ENCODE peak calls at places on chromosomes 1 and 21, in seven cellular contexts. One of them, this sample, is unnamed.

GRCh38 chr1:167111853-167112455 is 18.1 kb downstream of the STYXL2 start:
- DNase-seq in H1: no peak
- DNase-seq in mesendoderm: no peak
- DNase-seq in IMR-90: no peak
- DNase-seq in H9: no peak
- DNase-seq in neuronal stem cell: no peak
- DNase-seq in mesenchymal stem cell: no peak
- DNase-seq in this sample: no peak

GRCh38 chr1:22507582-22507981 is 55.7 kb upstream of the EPHA8 start:
- DNase-seq in mesenchymal stem cell: no peak
- DNase-seq in neuronal stem cell: no peak
- DNase-seq in mesendoderm: peak
- DNase-seq in H9: no peak
- DNase-seq in H1: no peak
- DNase-seq in IMR-90: no peak
- DNase-seq in this sample: no peak

GRCh38 chr1:24392982-24393645 is 20.5 kb downstream of the STPG1 start:
- DNase-seq in mesendoderm: no peak
- DNase-seq in IMR-90: no peak
- DNase-seq in neuronal stem cell: no peak
- DNase-seq in H9: no peak
- DNase-seq in mesenchymal stem cell: peak
- DNase-seq in H1: no peak
- DNase-seq in this sample: no peak

GRCh38 chr1:19754482-19754881 is 45.2 kb downstream of the TMCO4 start:
- DNase-seq in H9: no peak
- DNase-seq in H1: no peak
- DNase-seq in mesendoderm: no peak
- DNase-seq in neuronal stem cell: no peak
- DNase-seq in IMR-90: no peak
- DNase-seq in mesenchymal stem cell: no peak
- DNase-seq in this sample: no peak

GRCh38 chr1:78223417-78224215 is 177.8 kb downstream of the GIPC2 start:
- DNase-seq in IMR-90: peak
- DNase-seq in H9: no peak
- DNase-seq in neuronal stem cell: no peak
- DNase-seq in H1: no peak
- DNase-seq in mesendoderm: no peak
- DNase-seq in mesenchymal stem cell: no peak
- DNase-seq in this sample: no peak

GRCh38 chr21:44083631-44084291 is 23.4 kb upstream of the PWP2 start:
- DNase-seq in IMR-90: no peak
- DNase-seq in H9: no peak
- DNase-seq in mesenchymal stem cell: no peak
- DNase-seq in mesendoderm: no peak
- DNase-seq in neuronal stem cell: no peak
- DNase-seq in H1: no peak
- DNase-seq in this sample: peak

GRCh38 chr1:41843378-41843777 is 75.3 kb downstream of the HIVEP3 start:
- DNase-seq in H9: no peak
- DNase-seq in H1: no peak
- DNase-seq in mesendoderm: peak
- DNase-seq in neuronal stem cell: no peak
- DNase-seq in IMR-90: peak
- DNase-seq in mesenchymal stem cell: peak
- DNase-seq in this sample: no peak

GRCh38 chr1:6914646-6915178 is 129.5 kb downstream of the CAMTA1 start:
- DNase-seq in mesendoderm: no peak
- DNase-seq in H9: no peak
- DNase-seq in H1: no peak
- DNase-seq in neuronal stem cell: no peak
- DNase-seq in mesenchymal stem cell: no peak
- DNase-seq in IMR-90: no peak
- DNase-seq in this sample: no peak

GRCh38 chr1:110188116-110188618 is 21.9 kb upstream of the KCNC4 start:
- DNase-seq in H9: no peak
- DNase-seq in mesenchymal stem cell: peak
- DNase-seq in H1: no peak
- DNase-seq in neuronal stem cell: no peak
- DNase-seq in mesendoderm: no peak
- DNase-seq in IMR-90: peak
- DNase-seq in this sample: peak

GRCh38 chr1:246219508-246220030 is 287.5 kb downstream of the SMYD3 start:
- DNase-seq in IMR-90: no peak
- DNase-seq in mesendoderm: peak
- DNase-seq in H1: no peak
- DNase-seq in H9: peak
- DNase-seq in neuronal stem cell: peak
- DNase-seq in mesenchymal stem cell: peak
- DNase-seq in this sample: peak

GRCh38 chr1:203250936-203251335 is 21.5 kb upstream of the CHIT1 start:
- DNase-seq in H1: no peak
- DNase-seq in mesendoderm: no peak
- DNase-seq in H9: no peak
- DNase-seq in mesenchymal stem cell: no peak
- DNase-seq in IMR-90: no peak
- DNase-seq in neuronal stem cell: no peak
- DNase-seq in this sample: no peak

GRCh38 chr21:43734830-43735229 is 15.9 kb downstream of the PDXK start:
- DNase-seq in neuronal stem cell: no peak
- DNase-seq in H9: no peak
- DNase-seq in H1: no peak
- DNase-seq in mesendoderm: no peak
- DNase-seq in IMR-90: peak
- DNase-seq in mesenchymal stem cell: peak
- DNase-seq in this sample: no peak

GRCh38 chr1:86858524-86859261 is 55.2 kb downstream of the SELENOF start:
- DNase-seq in mesenchymal stem cell: no peak
- DNase-seq in IMR-90: no peak
- DNase-seq in neuronal stem cell: no peak
- DNase-seq in H1: no peak
- DNase-seq in H9: no peak
- DNase-seq in mesendoderm: no peak
- DNase-seq in this sample: no peak

GRCh38 chr21:41715649-41716321 is 51.1 kb downstream of the RIPK4 start:
- DNase-seq in H1: no peak
- DNase-seq in mesenchymal stem cell: no peak
- DNase-seq in neuronal stem cell: no peak
- DNase-seq in mesendoderm: peak
- DNase-seq in H9: no peak
- DNase-seq in IMR-90: no peak
- DNase-seq in this sample: peak

GRCh38 chr21:37000381-37000780 is 6.1 kb upstream of the RIPPLY3 start:
- DNase-seq in H1: no peak
- DNase-seq in neuronal stem cell: no peak
- DNase-seq in H9: no peak
- DNase-seq in mesenchymal stem cell: no peak
- DNase-seq in mesendoderm: no peak
- DNase-seq in IMR-90: no peak
- DNase-seq in this sample: no peak

DNA sequence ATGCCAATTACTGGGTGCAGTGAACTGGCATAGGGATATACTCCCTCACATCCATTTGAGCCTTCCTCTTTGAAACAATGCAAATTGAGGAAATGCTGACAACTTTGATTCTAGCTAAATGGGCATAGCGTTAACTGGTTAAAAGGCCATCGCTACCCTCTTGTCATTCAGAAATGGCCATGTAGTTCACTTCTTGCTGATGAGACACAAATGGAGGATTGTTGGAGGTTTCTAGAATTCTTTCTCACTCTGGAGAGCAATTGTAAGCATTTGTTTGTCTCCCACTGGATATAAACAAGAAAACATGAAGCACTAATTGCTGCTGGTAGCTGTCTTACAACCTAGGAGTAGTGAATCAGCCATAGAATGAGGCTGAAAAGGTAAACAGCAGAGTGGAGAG is 14.4 kb downstream of the PRDX6 start:
- DNase-seq in H1: no peak
- DNase-seq in neuronal stem cell: no peak
- DNase-seq in mesendoderm: no peak
- DNase-seq in mesenchymal stem cell: no peak
- DNase-seq in IMR-90: no peak
- DNase-seq in H9: no peak
- DNase-seq in this sample: no peak
- H3K23ac ChIP-seq in H1: no peak
- H3K23ac ChIP-seq in neuronal stem cell: no peak
- H3K23ac ChIP-seq in mesendoderm: no peak
- H3K23ac ChIP-seq in mesenchymal stem cell: no peak
- H3K23ac ChIP-seq in IMR-90: no peak
- H3K23ac ChIP-seq in H9: no peak
- H3K23ac ChIP-seq in this sample: no peak

GRCh38 chr1:82110366-82111254 is 309.9 kb downstream of the ADGRL2 start:
- DNase-seq in neuronal stem cell: no peak
- DNase-seq in H9: no peak
- DNase-seq in H1: no peak
- DNase-seq in IMR-90: no peak
- DNase-seq in mesendoderm: no peak
- DNase-seq in mesenchymal stem cell: peak
- DNase-seq in this sample: peak

GRCh38 chr1:82114887-82115286 is 314.2 kb downstream of the ADGRL2 start:
- DNase-seq in mesenchymal stem cell: no peak
- DNase-seq in mesendoderm: no peak
- DNase-seq in neuronal stem cell: no peak
- DNase-seq in H9: no peak
- DNase-seq in H1: no peak
- DNase-seq in IMR-90: no peak
- DNase-seq in this sample: no peak
- H3K23ac ChIP-seq in mesenchymal stem cell: no peak
- H3K23ac ChIP-seq in mesendoderm: no peak
- H3K23ac ChIP-seq in neuronal stem cell: no peak
- H3K23ac ChIP-seq in H9: no peak
- H3K23ac ChIP-seq in H1: no peak
- H3K23ac ChIP-seq in IMR-90: no peak
- H3K23ac ChIP-seq in this sample: no peak

GRCh38 chr1:25447547-25447946 is 16.9 kb downstream of the MACO1 start:
- DNase-seq in IMR-90: no peak
- DNase-seq in H9: no peak
- DNase-seq in mesenchymal stem cell: no peak
- DNase-seq in mesendoderm: no peak
- DNase-seq in H1: no peak
- DNase-seq in neuronal stem cell: no peak
- DNase-seq in this sample: no peak

GRCh38 chr1:25456502-25456901 is 25.8 kb downstream of the MACO1 start:
- DNase-seq in H1: no peak
- DNase-seq in mesenchymal stem cell: no peak
- DNase-seq in H9: no peak
- DNase-seq in mesendoderm: no peak
- DNase-seq in IMR-90: no peak
- DNase-seq in neuronal stem cell: no peak
- DNase-seq in this sample: no peak

GRCh38 chr1:25451903-25452302 is 21.2 kb downstream of the MACO1 start:
- DNase-seq in IMR-90: no peak
- DNase-seq in H1: no peak
- DNase-seq in mesendoderm: no peak
- DNase-seq in H9: no peak
- DNase-seq in neuronal stem cell: no peak
- DNase-seq in mesenchymal stem cell: no peak
- DNase-seq in this sample: no peak

DNA sequence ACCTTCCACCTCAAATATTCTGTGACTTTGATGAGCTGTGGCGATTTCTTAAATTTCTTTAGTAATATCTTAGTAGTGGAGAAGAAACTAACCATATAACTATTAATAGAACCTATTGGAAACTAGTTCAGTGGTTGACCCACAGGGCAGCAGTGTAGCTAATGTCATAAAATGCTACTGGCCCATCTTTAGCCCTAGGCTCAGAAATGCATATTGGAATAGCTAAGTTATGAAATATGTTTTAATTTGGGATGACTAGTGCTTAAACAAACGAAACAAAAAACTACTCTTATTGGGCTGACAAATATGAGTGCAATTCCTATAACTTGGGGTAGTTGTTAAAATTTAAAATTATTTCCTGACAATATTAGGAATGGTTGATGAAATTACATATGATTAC is 20.2 kb downstream of the MACO1 start:
- DNase-seq in H1: no peak
- DNase-seq in mesenchymal stem cell: no peak
- DNase-seq in neuronal stem cell: no peak
- DNase-seq in IMR-90: no peak
- DNase-seq in mesendoderm: no peak
- DNase-seq in H9: no peak
- DNase-seq in this sample: no peak
- H3K23ac ChIP-seq in H1: no peak
- H3K23ac ChIP-seq in mesenchymal stem cell: no peak
- H3K23ac ChIP-seq in neuronal stem cell: no peak
- H3K23ac ChIP-seq in IMR-90: no peak
- H3K23ac ChIP-seq in mesendoderm: no peak
- H3K23ac ChIP-seq in H9: no peak
- H3K23ac ChIP-seq in this sample: no peak

GRCh38 chr1:72670902-72671301 is 388.6 kb upstream of the NEGR1 start:
- DNase-seq in H9: no peak
- DNase-seq in mesenchymal stem cell: no peak
- DNase-seq in H1: no peak
- DNase-seq in neuronal stem cell: peak
- DNase-seq in mesendoderm: peak
- DNase-seq in IMR-90: no peak
- DNase-seq in this sample: no peak
- H3K23ac ChIP-seq in H9: no peak
- H3K23ac ChIP-seq in mesenchymal stem cell: no peak
- H3K23ac ChIP-seq in H1: no peak
- H3K23ac ChIP-seq in neuronal stem cell: no peak
- H3K23ac ChIP-seq in mesendoderm: no peak
- H3K23ac ChIP-seq in IMR-90: no peak
- H3K23ac ChIP-seq in this sample: no peak

GRCh38 chr1:231667883-231668506 is 41.4 kb downstream of the DISC1 start:
- DNase-seq in mesendoderm: no peak
- DNase-seq in IMR-90: no peak
- DNase-seq in neuronal stem cell: no peak
- DNase-seq in H9: no peak
- DNase-seq in mesenchymal stem cell: no peak
- DNase-seq in H1: no peak
- DNase-seq in this sample: no peak

GRCh38 chr1:231666220-231666956 is 39.8 kb downstream of the DISC1 start:
- DNase-seq in mesenchymal stem cell: no peak
- DNase-seq in IMR-90: peak
- DNase-seq in H1: no peak
- DNase-seq in neuronal stem cell: no peak
- DNase-seq in mesendoderm: no peak
- DNase-seq in H9: no peak
- DNase-seq in this sample: no peak

GRCh38 chr1:231663211-231663792 is 36.7 kb downstream of the DISC1 start:
- DNase-seq in mesendoderm: no peak
- DNase-seq in H9: no peak
- DNase-seq in neuronal stem cell: no peak
- DNase-seq in mesenchymal stem cell: peak
- DNase-seq in IMR-90: peak
- DNase-seq in H1: no peak
- DNase-seq in this sample: no peak

GRCh38 chr1:231666957-231667601 is 40.5 kb downstream of the DISC1 start:
- DNase-seq in H9: no peak
- DNase-seq in H1: no peak
- DNase-seq in mesenchymal stem cell: no peak
- DNase-seq in neuronal stem cell: no peak
- DNase-seq in mesendoderm: no peak
- DNase-seq in IMR-90: no peak
- DNase-seq in this sample: no peak

DNA sequence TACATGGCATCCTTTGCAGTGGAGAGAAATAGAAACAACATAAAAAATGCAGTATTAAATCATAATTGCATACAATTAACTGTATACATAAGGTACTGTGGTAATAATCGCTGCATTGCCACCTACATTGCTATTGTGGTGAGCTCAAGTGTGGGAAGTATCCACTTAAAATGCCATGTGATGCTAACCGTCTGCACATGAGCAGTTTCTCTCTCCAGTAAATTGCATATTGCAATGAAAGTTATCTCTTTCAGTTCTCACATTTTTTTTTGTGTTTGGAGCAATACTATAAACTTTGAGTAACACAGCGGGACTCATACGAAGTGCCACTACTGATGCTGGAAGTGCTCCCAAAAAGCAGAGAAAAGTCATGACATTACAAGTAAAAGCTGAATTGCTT is 38.5 kb downstream of the DISC1 start:
- DNase-seq in mesenchymal stem cell: peak
- DNase-seq in neuronal stem cell: no peak
- DNase-seq in H9: no peak
- DNase-seq in mesendoderm: no peak
- DNase-seq in IMR-90: no peak
- DNase-seq in H1: no peak
- DNase-seq in this sample: no peak
- H3K23ac ChIP-seq in mesenchymal stem cell: no peak
- H3K23ac ChIP-seq in neuronal stem cell: no peak
- H3K23ac ChIP-seq in H9: no peak
- H3K23ac ChIP-seq in mesendoderm: no peak
- H3K23ac ChIP-seq in IMR-90: peak
- H3K23ac ChIP-seq in H1: no peak
- H3K23ac ChIP-seq in this sample: no peak

This sample was measured in trophoblast cell.